ENCODE peak calls at places on chromosomes 5 and 9, in four cellular contexts. B is GM12878, X is HepG2, G is H1. E is an unnamed sample. For H3K4me1, the result is how much of the 10 kb centered on the place peaks cover.

GRCh38 chr5:67010684-67011409 is 185.8 kb downstream of the CD180 start:
- DNase-seq in X (no peak), G (no peak), B (no peak), E (no peak)

GRCh38 chr5:84425365-84425764 is 40.7 kb upstream of the EDIL3 start:
- DNase-seq in B (no peak), G (no peak), X (no peak), E (no peak)

GRCh38 chr9:120944434-120945125 is 18.0 kb upstream of the TRAF1 start:
- DNase-seq in X (no peak), G (no peak), B (peak), E (no peak)

GRCh38 chr9:5326893-5327548 is 12.7 kb downstream of the RLN1 start:
- DNase-seq in B (no peak), X (peak), G (peak), E (peak)

GRCh38 chr5:92019376-92019990 is 636.4 kb upstream of the ARRDC3 start:
- DNase-seq in G (no peak), B (no peak), X (no peak), E (no peak)

GRCh38 chr5:132557425-132557805 is 638 bp downstream of the RAD50 start:
- DNase-seq in X (peak), B (peak), G (no peak), E (no peak)

GRCh38 chr5:54581831-54582548 is 64.4 kb downstream of the SNX18 start:
- DNase-seq in B (no peak), G (no peak), X (no peak), E (no peak)

GRCh38 chr9:121376214-121376830 is 6.3 kb upstream of the STOM start:
- DNase-seq in G (no peak), X (no peak), B (no peak), E (no peak)

GRCh38 chr5:153959134-153959957 is 79.4 kb downstream of the FAM114A2 start:
- DNase-seq in X (no peak), B (no peak), G (peak), E (peak)

GRCh38 chr5:93285461-93285860 is 295.6 kb downstream of the NR2F1-AS1 start:
- DNase-seq in X (no peak), B (no peak), G (no peak), E (no peak)

GRCh38 chr5:40089269-40089668 is 590.4 kb upstream of the PTGER4 start:
- DNase-seq in G (no peak), X (no peak), B (no peak), E (no peak)

GRCh38 chr5:92391-93220 is 638 bp downstream of the PLEKHG4B start:
- DNase-seq in B (no peak), X (no peak), G (no peak), E (no peak)

GRCh38 chr5:169178269-169178668 is 122.7 kb downstream of the SLIT3 start:
- DNase-seq in X (no peak), G (no peak), B (no peak), E (no peak)

GRCh38 chr5:169173372-169173771 is 127.6 kb downstream of the SLIT3 start:
- DNase-seq in B (no peak), X (no peak), G (no peak), E (no peak)

GRCh38 chr5:169176686-169177430 is 124.1 kb downstream of the SLIT3 start:
- DNase-seq in G (no peak), B (no peak), X (no peak), E (no peak)

GRCh38 chr5:169177431-169177694 is 123.6 kb downstream of the SLIT3 start:
- DNase-seq in G (no peak), B (no peak), X (no peak), E (no peak)

DNA sequence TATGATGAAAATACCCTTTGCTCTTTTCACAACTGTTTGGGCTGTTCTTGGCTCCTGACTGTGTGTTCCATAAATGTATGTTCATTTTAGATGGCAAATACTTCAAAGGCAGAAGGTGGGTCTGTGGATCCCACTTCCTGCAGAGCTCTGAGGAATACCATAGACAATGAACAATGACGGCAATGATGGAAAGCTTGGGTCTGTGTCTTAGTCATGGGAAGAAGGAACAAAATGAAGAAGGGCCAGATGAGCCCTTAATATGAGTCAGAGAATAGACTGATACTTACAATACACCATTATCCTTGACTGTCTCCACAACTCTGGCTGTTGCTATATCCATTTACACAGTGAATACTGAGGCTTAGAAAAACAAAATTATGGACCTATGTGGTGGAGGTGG is 126.0 kb downstream of the SLIT3 start:
- DNase-seq in B (no peak), X (no peak), G (no peak), E (no peak)
- TF ChIP-seq SUZ12 in B (no peak), X (no peak), G (no peak), E (no peak)

GRCh38 chr5:134554319-134555222 is 29.1 kb downstream of the JADE2 start:
- DNase-seq in G (no peak), X (no peak), B (peak), E (no peak)
- H3K4me1 ChIP-seq in G (under half), X (under half), B (half or more), E (under half)

GRCh38 chr5:119411291-119411934 is 40.9 kb upstream of the HSD17B4 start:
- DNase-seq in G (no peak), B (no peak), X (no peak), E (no peak)

GRCh38 chr5:119410448-119411170 is 41.7 kb upstream of the HSD17B4 start:
- DNase-seq in X (no peak), B (no peak), G (no peak), E (no peak)

GRCh38 chr5:119412828-119413227 is 39.5 kb upstream of the HSD17B4 start:
- DNase-seq in G (no peak), X (no peak), B (no peak), E (no peak)

GRCh38 chr5:119409235-119409815 is 43.0 kb upstream of the HSD17B4 start:
- DNase-seq in G (no peak), X (no peak), B (no peak), E (no peak)

GRCh38 chr5:119411935-119412623 is 40.2 kb upstream of the HSD17B4 start:
- DNase-seq in X (peak), B (peak), G (no peak), E (peak)
- TF ChIP-seq SUZ12 in X (no peak), B (no peak), G (no peak), E (no peak)

GRCh38 chr9:127129718-127130085 is 7.3 kb upstream of the ANGPTL2 start:
- DNase-seq in X (no peak), B (no peak), G (no peak), E (no peak)
- H3K4me1 ChIP-seq in X (under half), B (under half), G (under half), E (under half)

GRCh38 chr9:83639266-83639665 is 16.3 kb downstream of the IDNK start:
- DNase-seq in G (no peak), B (no peak), X (no peak), E (no peak)
- TF ChIP-seq SUZ12 in G (no peak), B (no peak), X (no peak), E (no peak)

GRCh38 chr5:158856794-158857193 is 242.9 kb downstream of the EBF1 start:
- DNase-seq in X (no peak), G (no peak), B (no peak), E (no peak)
- H3K4me1 ChIP-seq in X (under half), G (under half), B (under half), E (under half)

DNA sequence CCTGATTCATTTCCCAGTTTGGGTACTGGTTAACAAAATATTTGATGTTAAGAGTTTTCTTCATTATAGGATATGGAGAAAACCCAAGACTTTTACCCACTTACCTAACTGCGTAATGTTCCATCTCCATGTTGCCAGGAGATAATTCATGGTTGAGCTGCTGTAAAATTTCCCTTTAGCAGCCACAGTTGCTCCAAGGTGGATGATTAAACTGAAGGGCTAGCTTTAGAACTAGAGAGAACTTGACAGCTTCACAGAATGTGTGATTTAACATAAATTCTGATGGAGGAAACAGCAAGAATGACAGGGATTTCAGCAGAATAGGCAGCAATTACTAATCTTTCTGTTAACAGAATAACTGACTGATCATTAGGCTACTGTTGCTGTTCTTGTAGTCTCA is 236.1 kb downstream of the MEF2C start:
- DNase-seq in B (no peak), G (no peak), X (no peak), E (no peak)
- TF ChIP-seq SUZ12 in B (no peak), G (no peak), X (no peak), E (no peak)

DNA sequence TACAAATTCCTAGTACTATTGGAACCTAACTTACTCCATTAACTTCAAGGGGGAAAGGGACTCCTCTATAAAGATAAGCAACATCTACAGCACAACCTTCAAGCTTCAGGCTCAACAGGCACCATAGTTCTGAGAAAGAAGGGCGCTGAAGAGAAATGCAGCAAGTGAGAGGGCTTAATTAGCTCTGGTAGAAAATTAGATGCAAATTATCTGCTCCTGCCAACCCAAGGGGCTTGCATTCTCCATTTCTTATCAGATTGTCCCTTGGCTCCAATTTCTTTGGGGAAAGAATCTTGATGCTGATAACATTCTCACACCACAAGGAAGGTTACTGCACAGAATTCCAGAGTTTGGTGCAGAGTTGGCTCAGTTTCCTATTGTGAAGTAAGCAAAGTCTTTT is 214.6 kb downstream of the GABRG2 start:
- DNase-seq in B (no peak), X (no peak), G (no peak), E (no peak)
- H3K4me1 ChIP-seq in B (under half), X (under half), G (under half), E (under half)

E was measured in NT2/D1.